ENCODE peak calls at places on chromosomes 2 and 18, in nine cellular contexts. I is KG1, O is cardiac muscle cell, P is heart right ventricle, N is psoas muscle, M is NT2/D1, E is sciatic nerve, K is hippocampal formation, F is GM23248. B is an unnamed sample.

GRCh38 chr18:72727038-72727690 is 140.6 kb downstream of the NETO1 start:
- DNase-seq in I (no peak), O (no peak), P (no peak), N (no peak), M (no peak), E (no peak), K (no peak), F (no peak), B (no peak)

GRCh38 chr2:127526940-127527804 is 883 bp upstream of the IWS1 start:
- DNase-seq in I (no peak), O (no peak), P (no peak), N (no peak), M (peak), E (no peak), K (no peak), F (no peak), B (no peak)

GRCh38 chr2:39898934-39899333 is 119.9 kb upstream of the THUMPD2 start:
- DNase-seq in I (no peak), O (no peak), P (no peak), N (no peak), M (no peak), E (no peak), K (no peak), F (no peak), B (no peak)

GRCh38 chr2:102187191-102188150 is 648 bp downstream of the IL1RL2 start:
- DNase-seq in I (no peak), O (peak), P (peak), N (peak), M (no peak), E (peak), K (peak), F (peak), B (no peak)

GRCh38 chr2:33521791-33522281 is 45.4 kb downstream of the RASGRP3 start:
- DNase-seq in I (no peak), O (peak), P (no peak), N (no peak), M (no peak), E (peak), K (no peak), F (peak), B (peak)

GRCh38 chr18:78006006-78006802 is 756.6 kb downstream of the GALR1 start:
- DNase-seq in I (no peak), O (no peak), P (no peak), N (no peak), M (peak), E (no peak), K (no peak), F (no peak), B (no peak)

GRCh38 chr2:78540255-78540654 is 485.2 kb upstream of the REG3G start:
- DNase-seq in I (no peak), O (no peak), P (no peak), N (no peak), M (no peak), E (no peak), K (no peak), F (no peak), B (no peak)

GRCh38 chr18:63775166-63775730 is at the start of gene SERPINB7:
- DNase-seq in I (no peak), O (no peak), P (no peak), N (no peak), M (no peak), E (no peak), K (no peak), F (peak), B (peak)

GRCh38 chr2:211928186-211928585 is 610.4 kb downstream of the ERBB4 start:
- DNase-seq in I (no peak), O (no peak), P (no peak), N (no peak), M (no peak), E (no peak), K (no peak), F (no peak), B (no peak)

GRCh38 chr2:36770542-36771287 is 74.2 kb downstream of the VIT start:
- DNase-seq in I (no peak), O (peak), P (peak), N (peak), M (peak), E (peak), K (no peak), F (peak), B (no peak)

GRCh38 chr2:64804651-64805050 is 150.9 kb upstream of the SERTAD2 start:
- DNase-seq in I (no peak), O (no peak), P (no peak), N (no peak), M (no peak), E (no peak), K (no peak), F (no peak), B (no peak)

GRCh38 chr2:240852671-240853314 is 15.8 kb upstream of the AGXT start:
- DNase-seq in I (no peak), O (no peak), P (no peak), N (no peak), M (no peak), E (no peak), K (no peak), F (no peak), B (no peak)

GRCh38 chr18:28961669-28962228 is 784.8 kb upstream of the CDH2 start:
- DNase-seq in I (peak), O (peak), P (no peak), N (no peak), M (peak), E (no peak), K (no peak), F (peak), B (no peak)

GRCh38 chr2:109335586-109336266 is 206.7 kb downstream of the SH3RF3 start:
- DNase-seq in I (no peak), O (peak), P (no peak), N (no peak), M (no peak), E (no peak), K (no peak), F (peak), B (peak)

GRCh38 chr2:120771556-120772208 is 36.0 kb downstream of the GLI2 start:
- DNase-seq in I (no peak), O (peak), P (peak), N (peak), M (no peak), E (no peak), K (no peak), F (peak), B (peak)

GRCh38 chr2:146677280-146677679 is 1167.5 kb upstream of the ACVR2A start:
- DNase-seq in I (no peak), O (peak), P (no peak), N (no peak), M (no peak), E (no peak), K (no peak), F (peak), B (no peak)

GRCh38 chr2:240903191-240904060 is 2.7 kb upstream of the CROCC2 start:
- DNase-seq in I (no peak), O (no peak), P (peak), N (peak), M (no peak), E (no peak), K (no peak), F (no peak), B (no peak)

GRCh38 chr2:235330775-235331438 is 162.9 kb upstream of the AGAP1 start:
- DNase-seq in I (no peak), O (peak), P (no peak), N (no peak), M (no peak), E (no peak), K (no peak), F (peak), B (peak)

GRCh38 chr2:105827351-105828096 is 82.8 kb downstream of the NCK2 start:
- DNase-seq in I (no peak), O (no peak), P (no peak), N (no peak), M (no peak), E (no peak), K (no peak), F (no peak), B (no peak)

GRCh38 chr2:179898873-179899272 is 37.5 kb upstream of the ZNF385B start:
- DNase-seq in I (no peak), O (peak), P (no peak), N (no peak), M (peak), E (no peak), K (no peak), F (peak), B (peak)

GRCh38 chr2:217997510-217997909 is 5.3 kb downstream of the TNS1 start:
- DNase-seq in I (no peak), O (no peak), P (no peak), N (no peak), M (no peak), E (no peak), K (no peak), F (no peak), B (no peak)

GRCh38 chr2:29702276-29702675 is 219.1 kb downstream of the ALK start:
- DNase-seq in I (no peak), O (no peak), P (no peak), N (no peak), M (no peak), E (no peak), K (no peak), F (no peak), B (no peak)

GRCh38 chr2:199469514-199470360 is 12.0 kb upstream of the SATB2 start:
- DNase-seq in I (no peak), O (no peak), P (no peak), N (no peak), M (no peak), E (no peak), K (no peak), F (no peak), B (no peak)

GRCh38 chr2:14903709-14904374 is 271.3 kb downstream of the LRATD1 start:
- DNase-seq in I (peak), O (no peak), P (peak), N (peak), M (peak), E (no peak), K (no peak), F (no peak), B (no peak)

GRCh38 chr2:109218792-109219126 is 89.8 kb downstream of the SH3RF3 start:
- DNase-seq in I (no peak), O (no peak), P (no peak), N (no peak), M (no peak), E (no peak), K (no peak), F (no peak), B (no peak)

GRCh38 chr2:203340791-203341487 is 12.7 kb downstream of the ABI2 start:
- DNase-seq in I (no peak), O (peak), P (no peak), N (no peak), M (peak), E (no peak), K (no peak), F (peak), B (peak)

GRCh38 chr2:54557601-54558187 is 101.6 kb downstream of the SPTBN1 start:
- DNase-seq in I (peak), O (peak), P (peak), N (peak), M (peak), E (peak), K (no peak), F (peak), B (no peak)

GRCh38 chr2:75476778-75477177 is 84.0 kb downstream of the EVA1A start:
- DNase-seq in I (no peak), O (peak), P (no peak), N (no peak), M (no peak), E (no peak), K (no peak), F (peak), B (peak)

GRCh38 chr2:42047488-42048317 is at the start of gene PKDCC:
- DNase-seq in I (no peak), O (peak), P (peak), N (peak), M (peak), E (peak), K (peak), F (peak), B (peak)

GRCh38 chr18:46555724-46556123 is 101.3 kb downstream of the LOXHD1 start:
- DNase-seq in I (no peak), O (peak), P (peak), N (peak), M (no peak), E (no peak), K (no peak), F (peak), B (no peak)